ENCODE peak calls at places on chromosomes 5 and 9, in five cellular contexts. One of them, this sample, is unnamed.

GRCh38 chr5:171601266-171601881 is 181.9 kb downstream of the FGF18 start:
- DNase-seq in colonic mucosa: no peak
- DNase-seq in neural progenitor cell: no peak
- DNase-seq in fibroblast of lung: no peak
- DNase-seq in heart right ventricle: no peak
- DNase-seq in this sample: no peak

GRCh38 chr9:111548623-111549022 is 23.6 kb downstream of the ZNF483 start:
- DNase-seq in neural progenitor cell: no peak
- DNase-seq in fibroblast of lung: no peak
- DNase-seq in colonic mucosa: no peak
- DNase-seq in heart right ventricle: no peak
- DNase-seq in this sample: no peak

GRCh38 chr5:115548683-115549082 is 4.1 kb upstream of the FEM1C start:
- DNase-seq in heart right ventricle: no peak
- DNase-seq in fibroblast of lung: no peak
- DNase-seq in neural progenitor cell: no peak
- DNase-seq in colonic mucosa: no peak
- DNase-seq in this sample: no peak

GRCh38 chr5:100832252-100833230 is 70.5 kb downstream of the ST8SIA4 start:
- DNase-seq in neural progenitor cell: no peak
- DNase-seq in heart right ventricle: no peak
- DNase-seq in colonic mucosa: no peak
- DNase-seq in fibroblast of lung: no peak
- DNase-seq in this sample: no peak

GRCh38 chr9:89799766-89800165 is 195.0 kb downstream of the GADD45G start:
- DNase-seq in colonic mucosa: no peak
- DNase-seq in fibroblast of lung: no peak
- DNase-seq in neural progenitor cell: no peak
- DNase-seq in heart right ventricle: no peak
- DNase-seq in this sample: no peak

GRCh38 chr9:13575558-13575957 is 296.1 kb upstream of the MPDZ start:
- DNase-seq in heart right ventricle: peak; percentile 74
- DNase-seq in fibroblast of lung: peak; percentile 36
- DNase-seq in colonic mucosa: no peak
- DNase-seq in neural progenitor cell: peak; percentile 6
- DNase-seq in this sample: no peak

GRCh38 chr5:6236858-6237481 is 141.4 kb downstream of the MED10 start:
- DNase-seq in heart right ventricle: no peak
- DNase-seq in colonic mucosa: no peak
- DNase-seq in fibroblast of lung: no peak
- DNase-seq in neural progenitor cell: no peak
- DNase-seq in this sample: no peak

GRCh38 chr5:181086410-181087229 is 44.3 kb downstream of the OR2V1 start:
- DNase-seq in neural progenitor cell: no peak
- DNase-seq in fibroblast of lung: no peak
- DNase-seq in heart right ventricle: no peak
- DNase-seq in colonic mucosa: no peak
- DNase-seq in this sample: no peak

GRCh38 chr9:18668944-18669343 is 195.0 kb downstream of the ADAMTSL1 start:
- DNase-seq in fibroblast of lung: peak; percentile 4
- DNase-seq in colonic mucosa: no peak
- DNase-seq in neural progenitor cell: no peak
- DNase-seq in heart right ventricle: no peak
- DNase-seq in this sample: peak; percentile 59

GRCh38 chr9:133714606-133715294 is 23.4 kb downstream of the SARDH start:
- DNase-seq in neural progenitor cell: no peak
- DNase-seq in fibroblast of lung: peak; percentile 82
- DNase-seq in colonic mucosa: no peak
- DNase-seq in heart right ventricle: no peak
- DNase-seq in this sample: peak; percentile 87

GRCh38 chr5:139315056-139315455 is 21.5 kb downstream of the MATR3 start:
- DNase-seq in heart right ventricle: no peak
- DNase-seq in fibroblast of lung: no peak
- DNase-seq in colonic mucosa: no peak
- DNase-seq in neural progenitor cell: peak; percentile 26
- DNase-seq in this sample: no peak
- H3K36me3 ChIP-seq in heart right ventricle: peaks cover 59% of the 10 kb centered on the region
- H3K36me3 ChIP-seq in fibroblast of lung: peaks cover 12% of the 10 kb centered on the region
- H3K36me3 ChIP-seq in colonic mucosa: peaks cover 12% of the 10 kb centered on the region
- H3K36me3 ChIP-seq in neural progenitor cell: peaks cover 44% of the 10 kb centered on the region
- H3K36me3 ChIP-seq in this sample: no peaks in the 10 kb centered on the region

GRCh38 chr5:156956321-156956720 is 6.7 kb downstream of the TIMD4 start:
- DNase-seq in colonic mucosa: no peak
- DNase-seq in neural progenitor cell: no peak
- DNase-seq in fibroblast of lung: no peak
- DNase-seq in heart right ventricle: no peak
- DNase-seq in this sample: no peak
- H3K27ac ChIP-seq in colonic mucosa: no peak overlapping the region
- H3K27ac ChIP-seq in neural progenitor cell: no peak overlapping the region
- H3K27ac ChIP-seq in fibroblast of lung: no peak overlapping the region
- H3K27ac ChIP-seq in heart right ventricle: no peak overlapping the region
- H3K27ac ChIP-seq in this sample: no peak overlapping the region

GRCh38 chr9:137070201-137070905 is at the start of gene SAPCD2:
- DNase-seq in neural progenitor cell: peak; percentile 96
- DNase-seq in colonic mucosa: peak; percentile 89
- DNase-seq in heart right ventricle: peak; percentile 87
- DNase-seq in fibroblast of lung: peak; percentile 83
- DNase-seq in this sample: peak; percentile 87
- H3K4me1 ChIP-seq in neural progenitor cell: peaks cover 11% of the 10 kb centered on the region
- H3K4me1 ChIP-seq in colonic mucosa: peaks cover 20% of the 10 kb centered on the region
- H3K4me1 ChIP-seq in heart right ventricle: peaks cover 45% of the 10 kb centered on the region
- H3K4me1 ChIP-seq in fibroblast of lung: peaks cover 10% of the 10 kb centered on the region
- H3K4me1 ChIP-seq in this sample: no peaks in the 10 kb centered on the region

GRCh38 chr9:33914887-33915286 is 97.9 kb downstream of the UBE2R2 start:
- DNase-seq in colonic mucosa: no peak
- DNase-seq in neural progenitor cell: no peak
- DNase-seq in fibroblast of lung: no peak
- DNase-seq in heart right ventricle: no peak
- DNase-seq in this sample: no peak
- H3K36me3 ChIP-seq in colonic mucosa: no peaks in the 10 kb centered on the region
- H3K36me3 ChIP-seq in neural progenitor cell: peaks cover 13% of the 10 kb centered on the region
- H3K36me3 ChIP-seq in fibroblast of lung: peaks cover 4% of the 10 kb centered on the region
- H3K36me3 ChIP-seq in heart right ventricle: peaks cover 93% of the 10 kb centered on the region
- H3K36me3 ChIP-seq in this sample: no peaks in the 10 kb centered on the region

GRCh38 chr5:50856720-50857119 is 190.3 kb downstream of the PARP8 start:
- DNase-seq in heart right ventricle: no peak
- DNase-seq in fibroblast of lung: no peak
- DNase-seq in colonic mucosa: no peak
- DNase-seq in neural progenitor cell: no peak
- DNase-seq in this sample: no peak
- H3K27ac ChIP-seq in heart right ventricle: no peak overlapping the region
- H3K27ac ChIP-seq in fibroblast of lung: no peak overlapping the region
- H3K27ac ChIP-seq in colonic mucosa: no peak overlapping the region
- H3K27ac ChIP-seq in neural progenitor cell: no peak overlapping the region
- H3K27ac ChIP-seq in this sample: no peak overlapping the region